ENCODE peak calls at places on chromosomes 4 and X, in five cellular contexts. One of them, this sample, is unnamed.

GRCh38 chr4:38323141-38323634 is 340.8 kb upstream of the KLF3 start:
- DNase-seq in tibial artery: no peak
- DNase-seq in caudate nucleus: no peak
- DNase-seq in left ventricle myocardium inferior: no peak
- DNase-seq in effector memory CD4-positive, alpha-beta T cell: no peak
- DNase-seq in this sample: no peak

GRCh38 chr4:53863163-53863562 is 201.2 kb downstream of the CHIC2 start:
- DNase-seq in tibial artery: no peak
- DNase-seq in caudate nucleus: no peak
- DNase-seq in effector memory CD4-positive, alpha-beta T cell: no peak
- DNase-seq in left ventricle myocardium inferior: peak; percentile 32
- DNase-seq in this sample: no peak

GRCh38 chrX:19448077-19448476 is 67.2 kb downstream of the MAP3K15 start:
- DNase-seq in effector memory CD4-positive, alpha-beta T cell: no peak
- DNase-seq in left ventricle myocardium inferior: no peak
- DNase-seq in tibial artery: no peak
- DNase-seq in caudate nucleus: no peak
- DNase-seq in this sample: no peak

GRCh38 chr4:173913496-173913895 is 370.0 kb downstream of the FBXO8 start:
- DNase-seq in caudate nucleus: no peak
- DNase-seq in left ventricle myocardium inferior: no peak
- DNase-seq in effector memory CD4-positive, alpha-beta T cell: no peak
- DNase-seq in tibial artery: no peak
- DNase-seq in this sample: no peak

GRCh38 chr4:168830777-168831512 is 179.1 kb downstream of the CBR4 start:
- DNase-seq in effector memory CD4-positive, alpha-beta T cell: no peak
- DNase-seq in left ventricle myocardium inferior: no peak
- DNase-seq in caudate nucleus: no peak
- DNase-seq in tibial artery: no peak
- DNase-seq in this sample: no peak

GRCh38 chr4:73770917-73771316 is 30.5 kb downstream of the CXCL8 start:
- DNase-seq in effector memory CD4-positive, alpha-beta T cell: no peak
- DNase-seq in caudate nucleus: no peak
- DNase-seq in left ventricle myocardium inferior: no peak
- DNase-seq in tibial artery: no peak
- DNase-seq in this sample: no peak

GRCh38 chr4:138972956-138973819 is 42.4 kb upstream of the NOCT start:
- DNase-seq in caudate nucleus: no peak
- DNase-seq in tibial artery: no peak
- DNase-seq in left ventricle myocardium inferior: no peak
- DNase-seq in effector memory CD4-positive, alpha-beta T cell: no peak
- DNase-seq in this sample: no peak

GRCh38 chr4:149706942-149707341 is 108.7 kb downstream of the IQCM start:
- DNase-seq in effector memory CD4-positive, alpha-beta T cell: no peak
- DNase-seq in left ventricle myocardium inferior: no peak
- DNase-seq in caudate nucleus: no peak
- DNase-seq in tibial artery: no peak
- DNase-seq in this sample: no peak

GRCh38 chr4:85165808-85166207 is 199.3 kb upstream of the WDFY3 start:
- DNase-seq in caudate nucleus: no peak
- DNase-seq in left ventricle myocardium inferior: no peak
- DNase-seq in effector memory CD4-positive, alpha-beta T cell: no peak
- DNase-seq in tibial artery: no peak
- DNase-seq in this sample: no peak

GRCh38 chrX:107537815-107538214 is 88.4 kb downstream of the FRMPD3 start:
- DNase-seq in effector memory CD4-positive, alpha-beta T cell: no peak
- DNase-seq in tibial artery: no peak
- DNase-seq in caudate nucleus: no peak
- DNase-seq in left ventricle myocardium inferior: no peak
- DNase-seq in this sample: no peak

GRCh38 chr4:128819082-128819742 is 9.7 kb downstream of the JADE1 start:
- DNase-seq in tibial artery: no peak
- DNase-seq in left ventricle myocardium inferior: no peak
- DNase-seq in effector memory CD4-positive, alpha-beta T cell: no peak
- DNase-seq in caudate nucleus: no peak
- DNase-seq in this sample: no peak

GRCh38 chrX:14080031-14080430 is 50.3 kb upstream of the GEMIN8 start:
- DNase-seq in left ventricle myocardium inferior: no peak
- DNase-seq in effector memory CD4-positive, alpha-beta T cell: no peak
- DNase-seq in caudate nucleus: no peak
- DNase-seq in tibial artery: no peak
- DNase-seq in this sample: no peak

GRCh38 chr4:149749769-149750168 is 65.9 kb downstream of the IQCM start:
- DNase-seq in caudate nucleus: no peak
- DNase-seq in left ventricle myocardium inferior: no peak
- DNase-seq in tibial artery: no peak
- DNase-seq in effector memory CD4-positive, alpha-beta T cell: no peak
- DNase-seq in this sample: no peak

GRCh38 chrX:34656842-34657780 is at the start of gene TMEM47:
- DNase-seq in effector memory CD4-positive, alpha-beta T cell: no peak
- DNase-seq in left ventricle myocardium inferior: peak; percentile 74
- DNase-seq in caudate nucleus: peak; percentile 71
- DNase-seq in tibial artery: peak; percentile 86
- DNase-seq in this sample: peak; percentile 0

GRCh38 chr4:128416921-128417320 is 129.3 kb upstream of the PGRMC2 start:
- DNase-seq in effector memory CD4-positive, alpha-beta T cell: no peak
- DNase-seq in tibial artery: no peak
- DNase-seq in left ventricle myocardium inferior: no peak
- DNase-seq in caudate nucleus: no peak
- DNase-seq in this sample: no peak

GRCh38 chr4:120692964-120693363 is 229.6 kb downstream of the PRDM5 start:
- DNase-seq in caudate nucleus: no peak
- DNase-seq in left ventricle myocardium inferior: no peak
- DNase-seq in tibial artery: no peak
- DNase-seq in effector memory CD4-positive, alpha-beta T cell: no peak
- DNase-seq in this sample: no peak

GRCh38 chrX:78886550-78886949 is 58.6 kb upstream of the P2RY10 start:
- DNase-seq in effector memory CD4-positive, alpha-beta T cell: no peak
- DNase-seq in left ventricle myocardium inferior: no peak
- DNase-seq in tibial artery: no peak
- DNase-seq in caudate nucleus: no peak
- DNase-seq in this sample: peak; percentile 4

GRCh38 chr4:83358410-83358809 is 23.8 kb upstream of the HPSE start:
- DNase-seq in tibial artery: no peak
- DNase-seq in left ventricle myocardium inferior: no peak
- DNase-seq in caudate nucleus: no peak
- DNase-seq in effector memory CD4-positive, alpha-beta T cell: no peak
- DNase-seq in this sample: no peak

GRCh38 chr4:94426783-94427182 is 25.0 kb upstream of the PDLIM5 start:
- DNase-seq in caudate nucleus: no peak
- DNase-seq in left ventricle myocardium inferior: no peak
- DNase-seq in tibial artery: no peak
- DNase-seq in effector memory CD4-positive, alpha-beta T cell: no peak
- DNase-seq in this sample: no peak

GRCh38 chr4:40843696-40844095 is 93.9 kb downstream of the NSUN7 start:
- DNase-seq in effector memory CD4-positive, alpha-beta T cell: no peak
- DNase-seq in tibial artery: peak; percentile 25
- DNase-seq in left ventricle myocardium inferior: no peak
- DNase-seq in caudate nucleus: no peak
- DNase-seq in this sample: peak; percentile 13

GRCh38 chrX:14508025-14508690 is 21.2 kb upstream of the GLRA2 start:
- DNase-seq in tibial artery: no peak
- DNase-seq in caudate nucleus: no peak
- DNase-seq in effector memory CD4-positive, alpha-beta T cell: no peak
- DNase-seq in left ventricle myocardium inferior: no peak
- DNase-seq in this sample: no peak

GRCh38 chrX:69182818-69183375 is 17.6 kb upstream of the PJA1 start:
- DNase-seq in effector memory CD4-positive, alpha-beta T cell: no peak
- DNase-seq in caudate nucleus: no peak
- DNase-seq in left ventricle myocardium inferior: no peak
- DNase-seq in tibial artery: no peak
- DNase-seq in this sample: no peak

GRCh38 chr4:123673971-123674370 is 277.4 kb downstream of the SPRY1 start:
- DNase-seq in left ventricle myocardium inferior: no peak
- DNase-seq in caudate nucleus: no peak
- DNase-seq in tibial artery: no peak
- DNase-seq in effector memory CD4-positive, alpha-beta T cell: no peak
- DNase-seq in this sample: no peak

GRCh38 chr4:99507762-99508161 is 3.1 kb upstream of the C4orf17 start:
- DNase-seq in effector memory CD4-positive, alpha-beta T cell: no peak
- DNase-seq in caudate nucleus: no peak
- DNase-seq in left ventricle myocardium inferior: no peak
- DNase-seq in tibial artery: no peak
- DNase-seq in this sample: peak; percentile 74

GRCh38 chrX:85243761-85244410 is at the start of the genes SATL1 and ZNF711:
- DNase-seq in effector memory CD4-positive, alpha-beta T cell: no peak
- DNase-seq in left ventricle myocardium inferior: peak; percentile 17
- DNase-seq in caudate nucleus: peak; percentile 63
- DNase-seq in tibial artery: peak; percentile 61
- DNase-seq in this sample: no peak

GRCh38 chr4:81776794-81777193 is 305.1 kb upstream of the RASGEF1B start:
- DNase-seq in left ventricle myocardium inferior: no peak
- DNase-seq in effector memory CD4-positive, alpha-beta T cell: no peak
- DNase-seq in tibial artery: no peak
- DNase-seq in caudate nucleus: no peak
- DNase-seq in this sample: no peak

DNA sequence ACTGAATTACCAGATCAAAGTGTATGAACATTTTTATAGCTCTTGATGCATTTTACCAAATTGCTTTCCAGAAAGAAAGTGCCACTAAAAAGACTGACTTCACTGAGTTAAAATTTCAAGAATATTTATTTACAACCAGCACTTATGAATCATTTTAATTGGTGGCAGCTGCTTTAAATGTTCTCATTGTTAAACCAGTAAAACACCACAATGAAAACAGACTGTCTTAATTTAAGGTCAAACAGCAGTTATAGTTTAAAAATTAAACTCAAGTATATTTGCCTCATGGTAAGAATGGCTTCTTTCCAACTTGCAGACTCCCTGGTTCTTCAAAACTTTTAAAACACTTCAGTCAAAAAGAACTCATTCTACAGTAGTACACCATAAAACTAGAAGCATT is 36.9 kb downstream of the AMMECR1 start:
- DNase-seq in effector memory CD4-positive, alpha-beta T cell: no peak
- DNase-seq in caudate nucleus: no peak
- DNase-seq in tibial artery: no peak
- DNase-seq in left ventricle myocardium inferior: no peak
- DNase-seq in this sample: no peak
- H3K27ac ChIP-seq in effector memory CD4-positive, alpha-beta T cell: no peak overlapping the region
- H3K27ac ChIP-seq in caudate nucleus: no peak overlapping the region
- H3K27ac ChIP-seq in tibial artery: no peak overlapping the region
- H3K27ac ChIP-seq in left ventricle myocardium inferior: no peak overlapping the region
- H3K27ac ChIP-seq in this sample: no peak overlapping the region

DNA sequence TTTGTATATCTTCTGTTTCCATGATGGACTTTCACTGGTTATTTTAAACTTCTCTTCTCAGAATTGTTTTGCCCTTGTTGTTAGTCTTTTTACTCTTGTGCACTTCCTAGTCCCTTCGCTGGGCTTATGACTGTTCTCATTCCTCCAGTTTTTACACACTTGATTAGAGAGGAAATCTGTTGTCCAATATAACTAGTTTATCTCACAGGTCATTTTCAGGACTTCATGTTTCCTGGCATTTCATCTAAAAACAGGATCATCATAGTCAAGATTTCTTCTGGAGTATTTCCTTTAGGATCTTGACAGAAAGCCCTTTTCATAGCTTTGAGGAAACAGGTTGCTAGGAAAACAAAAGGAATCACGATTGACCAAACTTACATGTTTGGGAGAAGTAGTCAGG is 3.0 kb downstream of the FNIP2 start:
- DNase-seq in left ventricle myocardium inferior: no peak
- DNase-seq in effector memory CD4-positive, alpha-beta T cell: no peak
- DNase-seq in tibial artery: no peak
- DNase-seq in caudate nucleus: no peak
- DNase-seq in this sample: no peak
- H3K27ac ChIP-seq in left ventricle myocardium inferior: peak overlapping the region; percentile 94
- H3K27ac ChIP-seq in effector memory CD4-positive, alpha-beta T cell: no peak overlapping the region
- H3K27ac ChIP-seq in tibial artery: peak overlapping the region; percentile 49
- H3K27ac ChIP-seq in caudate nucleus: no peak overlapping the region
- H3K27ac ChIP-seq in this sample: no peak overlapping the region

GRCh38 chr4:147571021-147571770 is 46.0 kb upstream of the TMEM184C start:
- DNase-seq in left ventricle myocardium inferior: no peak
- DNase-seq in caudate nucleus: no peak
- DNase-seq in effector memory CD4-positive, alpha-beta T cell: no peak
- DNase-seq in tibial artery: no peak
- DNase-seq in this sample: no peak
- H3K27ac ChIP-seq in left ventricle myocardium inferior: no peak overlapping the region
- H3K27ac ChIP-seq in caudate nucleus: no peak overlapping the region
- H3K27ac ChIP-seq in effector memory CD4-positive, alpha-beta T cell: no peak overlapping the region
- H3K27ac ChIP-seq in tibial artery: peak overlapping the region; percentile 55
- H3K27ac ChIP-seq in this sample: no peak overlapping the region

GRCh38 chrX:10618911-10619310 is 1.5 kb downstream of the MID1 start:
- DNase-seq in left ventricle myocardium inferior: no peak
- DNase-seq in effector memory CD4-positive, alpha-beta T cell: no peak
- DNase-seq in tibial artery: no peak
- DNase-seq in caudate nucleus: no peak
- DNase-seq in this sample: no peak

GRCh38 chrX:10619311-10620015 is 922 bp downstream of the MID1 start:
- DNase-seq in left ventricle myocardium inferior: no peak
- DNase-seq in caudate nucleus: no peak
- DNase-seq in effector memory CD4-positive, alpha-beta T cell: no peak
- DNase-seq in tibial artery: no peak
- DNase-seq in this sample: no peak

GRCh38 chrX:10617964-10618342 is 2.4 kb downstream of the MID1 start:
- DNase-seq in caudate nucleus: no peak
- DNase-seq in left ventricle myocardium inferior: no peak
- DNase-seq in tibial artery: no peak
- DNase-seq in effector memory CD4-positive, alpha-beta T cell: no peak
- DNase-seq in this sample: no peak

GRCh38 chrX:10617186-10617963 is 3.0 kb downstream of the MID1 start:
- DNase-seq in tibial artery: no peak
- DNase-seq in caudate nucleus: no peak
- DNase-seq in left ventricle myocardium inferior: no peak
- DNase-seq in effector memory CD4-positive, alpha-beta T cell: no peak
- DNase-seq in this sample: no peak

DNA sequence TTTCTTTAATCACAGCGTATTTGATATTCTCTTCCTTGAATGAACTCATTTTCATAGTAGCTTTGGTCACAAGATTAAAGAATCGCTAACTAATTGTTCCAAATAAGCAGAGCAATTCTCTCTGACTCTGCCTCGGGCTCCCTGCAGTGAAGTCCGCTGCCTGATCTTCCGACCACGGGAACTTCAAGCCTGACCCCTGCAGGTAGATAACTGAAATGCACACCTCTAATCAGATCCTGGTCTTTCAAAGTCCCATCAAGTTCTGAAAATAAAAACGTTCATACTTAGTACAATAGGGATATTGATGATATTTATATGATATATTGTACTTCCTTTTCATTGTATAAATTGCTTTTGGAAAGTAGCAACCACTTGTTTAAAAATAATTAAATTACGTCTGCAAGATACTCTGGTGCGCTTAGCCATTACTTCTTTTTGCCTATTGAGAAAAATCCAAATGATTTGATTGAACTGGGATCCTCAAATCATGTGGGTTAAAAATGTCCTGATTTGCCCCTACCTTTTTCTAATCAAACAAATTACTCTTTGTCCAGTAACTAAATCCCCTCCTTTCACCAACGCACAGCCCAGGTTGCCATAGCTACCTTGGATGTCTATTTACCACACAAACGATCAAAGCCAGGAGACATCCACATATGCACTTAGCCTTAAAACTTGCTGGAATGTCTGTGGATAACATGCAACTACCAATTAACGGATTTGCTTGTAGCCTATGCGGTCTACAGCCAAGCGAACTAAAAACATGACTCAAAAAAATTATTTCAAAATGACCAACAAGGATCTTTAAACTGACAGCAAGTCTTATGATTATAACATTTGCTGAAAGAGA is 4.2 kb downstream of the MID1 start:
- DNase-seq in effector memory CD4-positive, alpha-beta T cell: no peak
- DNase-seq in caudate nucleus: peak; percentile 22
- DNase-seq in tibial artery: no peak
- DNase-seq in left ventricle myocardium inferior: no peak
- DNase-seq in this sample: peak; percentile 27
- H3K27ac ChIP-seq in effector memory CD4-positive, alpha-beta T cell: no peak overlapping the region
- H3K27ac ChIP-seq in caudate nucleus: no peak overlapping the region
- H3K27ac ChIP-seq in tibial artery: no peak overlapping the region
- H3K27ac ChIP-seq in left ventricle myocardium inferior: peak overlapping the region; percentile 16
- H3K27ac ChIP-seq in this sample: no peak overlapping the region

GRCh38 chrX:109658391-109658790 is 33.4 kb upstream of the KCNE5 start:
- DNase-seq in effector memory CD4-positive, alpha-beta T cell: no peak
- DNase-seq in tibial artery: no peak
- DNase-seq in left ventricle myocardium inferior: no peak
- DNase-seq in caudate nucleus: no peak
- DNase-seq in this sample: no peak
- H3K27ac ChIP-seq in effector memory CD4-positive, alpha-beta T cell: no peak overlapping the region
- H3K27ac ChIP-seq in tibial artery: no peak overlapping the region
- H3K27ac ChIP-seq in left ventricle myocardium inferior: no peak overlapping the region
- H3K27ac ChIP-seq in caudate nucleus: no peak overlapping the region
- H3K27ac ChIP-seq in this sample: no peak overlapping the region